ENCODE peak calls at places on chromosomes 12 and 14, in seven cellular contexts. One of them, this sample, is unnamed. For H3K27me3, the result is how much of the 10 kb centered on the place peaks cover.

GRCh38 chr12:124213606-124214347 is 81.1 kb upstream of the RFLNA start:
- DNase-seq in bronchial epithelial cell: no peak
- DNase-seq in neuronal stem cell: no peak
- DNase-seq in endodermal cell: no peak
- DNase-seq in HCT116: no peak
- DNase-seq in pancreas: no peak
- DNase-seq in Peyer's patch: no peak
- DNase-seq in this sample: no peak

GRCh38 chr14:36465178-36465577 is 54.9 kb downstream of the NKX2-1 start:
- DNase-seq in bronchial epithelial cell: no peak
- DNase-seq in Peyer's patch: no peak
- DNase-seq in HCT116: no peak
- DNase-seq in endodermal cell: no peak
- DNase-seq in pancreas: no peak
- DNase-seq in neuronal stem cell: no peak
- DNase-seq in this sample: no peak

GRCh38 chr14:80491131-80491530 is 279.8 kb upstream of the DIO2 start:
- DNase-seq in Peyer's patch: no peak
- DNase-seq in pancreas: no peak
- DNase-seq in neuronal stem cell: no peak
- DNase-seq in endodermal cell: peak
- DNase-seq in bronchial epithelial cell: no peak
- DNase-seq in HCT116: no peak
- DNase-seq in this sample: no peak

GRCh38 chr14:57988445-57988844 is 122.6 kb upstream of the SLC35F4 start:
- DNase-seq in HCT116: no peak
- DNase-seq in neuronal stem cell: no peak
- DNase-seq in endodermal cell: no peak
- DNase-seq in Peyer's patch: no peak
- DNase-seq in pancreas: no peak
- DNase-seq in bronchial epithelial cell: no peak
- DNase-seq in this sample: no peak

GRCh38 chr12:67280572-67280971 is 11.4 kb downstream of the CAND1 start:
- DNase-seq in endodermal cell: no peak
- DNase-seq in HCT116: no peak
- DNase-seq in Peyer's patch: no peak
- DNase-seq in pancreas: no peak
- DNase-seq in bronchial epithelial cell: no peak
- DNase-seq in neuronal stem cell: no peak
- DNase-seq in this sample: no peak

GRCh38 chr14:34220921-34221320 is 241.1 kb downstream of the SPTSSA start:
- DNase-seq in bronchial epithelial cell: no peak
- DNase-seq in Peyer's patch: no peak
- DNase-seq in pancreas: no peak
- DNase-seq in neuronal stem cell: no peak
- DNase-seq in endodermal cell: no peak
- DNase-seq in HCT116: no peak
- DNase-seq in this sample: peak

GRCh38 chr14:91021115-91021514 is 39.3 kb downstream of the RPS6KA5 start:
- DNase-seq in pancreas: no peak
- DNase-seq in neuronal stem cell: no peak
- DNase-seq in Peyer's patch: no peak
- DNase-seq in endodermal cell: no peak
- DNase-seq in HCT116: no peak
- DNase-seq in bronchial epithelial cell: peak
- DNase-seq in this sample: no peak

GRCh38 chr14:61766136-61766535 is 3.9 kb downstream of the SNAPC1 start:
- DNase-seq in bronchial epithelial cell: peak
- DNase-seq in neuronal stem cell: no peak
- DNase-seq in pancreas: no peak
- DNase-seq in Peyer's patch: no peak
- DNase-seq in HCT116: no peak
- DNase-seq in endodermal cell: no peak
- DNase-seq in this sample: no peak

GRCh38 chr14:60485600-60486251 is at the start of gene C14orf39:
- DNase-seq in pancreas: no peak
- DNase-seq in endodermal cell: peak
- DNase-seq in HCT116: no peak
- DNase-seq in Peyer's patch: no peak
- DNase-seq in bronchial epithelial cell: peak
- DNase-seq in neuronal stem cell: peak
- DNase-seq in this sample: peak

GRCh38 chr12:10392394-10392930 is 2.6 kb upstream of the KLRK1 start:
- DNase-seq in bronchial epithelial cell: peak
- DNase-seq in endodermal cell: no peak
- DNase-seq in neuronal stem cell: no peak
- DNase-seq in Peyer's patch: peak
- DNase-seq in pancreas: no peak
- DNase-seq in HCT116: peak
- DNase-seq in this sample: no peak

GRCh38 chr12:74482115-74482514 is 55.5 kb upstream of the ATXN7L3B start:
- DNase-seq in bronchial epithelial cell: no peak
- DNase-seq in endodermal cell: no peak
- DNase-seq in Peyer's patch: no peak
- DNase-seq in pancreas: no peak
- DNase-seq in HCT116: no peak
- DNase-seq in neuronal stem cell: no peak
- DNase-seq in this sample: no peak

DNA sequence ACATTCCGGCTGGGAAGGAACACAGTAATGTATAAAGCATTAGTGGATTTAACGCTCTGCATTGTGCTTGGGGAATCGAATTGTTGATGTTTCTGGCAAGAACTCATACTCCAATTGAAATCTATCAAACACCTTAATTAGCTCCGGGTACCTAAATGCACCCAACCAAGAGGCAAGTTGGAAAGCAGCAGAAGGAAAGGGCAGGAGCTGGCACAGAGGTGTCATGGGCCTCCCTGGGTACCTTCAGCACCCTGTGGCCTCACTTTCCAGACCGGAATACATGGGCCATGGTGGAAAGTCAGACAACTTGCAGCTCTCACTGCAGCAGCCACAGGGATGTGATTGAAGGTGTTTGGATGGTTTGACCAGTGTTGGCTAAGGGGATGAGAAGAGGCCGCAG is 6.8 kb upstream of the BCL11B start:
- DNase-seq in neuronal stem cell: no peak
- DNase-seq in bronchial epithelial cell: no peak
- DNase-seq in endodermal cell: no peak
- DNase-seq in pancreas: no peak
- DNase-seq in Peyer's patch: no peak
- DNase-seq in HCT116: no peak
- DNase-seq in this sample: no peak
- H3K27me3 ChIP-seq in neuronal stem cell: under half
- H3K27me3 ChIP-seq in bronchial epithelial cell: under half
- H3K27me3 ChIP-seq in endodermal cell: under half
- H3K27me3 ChIP-seq in pancreas: under half
- H3K27me3 ChIP-seq in Peyer's patch: under half
- H3K27me3 ChIP-seq in HCT116: under half
- H3K27me3 ChIP-seq in this sample: under half

DNA sequence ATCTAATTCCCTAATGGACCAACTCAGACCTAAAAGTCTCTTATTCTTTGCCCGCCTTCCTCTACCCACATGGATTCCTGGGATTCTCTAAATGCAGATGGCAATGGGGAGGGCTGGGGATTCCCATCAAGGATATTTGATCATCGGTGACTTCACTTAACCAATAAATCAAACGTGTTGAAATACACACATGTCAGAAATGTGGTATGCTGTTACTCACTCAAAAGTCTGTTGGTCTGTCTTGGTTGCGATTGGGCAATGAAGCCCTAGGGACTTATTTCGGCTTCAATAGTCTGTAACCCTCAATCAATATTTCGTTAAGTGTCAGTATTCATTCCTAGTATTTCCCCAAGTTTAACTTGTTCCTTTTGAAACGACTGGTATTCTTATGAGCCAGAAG is 117.2 kb upstream of the DIO3 start:
- DNase-seq in HCT116: no peak
- DNase-seq in endodermal cell: peak
- DNase-seq in pancreas: no peak
- DNase-seq in bronchial epithelial cell: peak
- DNase-seq in neuronal stem cell: no peak
- DNase-seq in Peyer's patch: no peak
- DNase-seq in this sample: no peak
- H3K27me3 ChIP-seq in HCT116: under half
- H3K27me3 ChIP-seq in endodermal cell: under half
- H3K27me3 ChIP-seq in pancreas: under half
- H3K27me3 ChIP-seq in bronchial epithelial cell: under half
- H3K27me3 ChIP-seq in neuronal stem cell: under half
- H3K27me3 ChIP-seq in Peyer's patch: under half
- H3K27me3 ChIP-seq in this sample: under half

DNA sequence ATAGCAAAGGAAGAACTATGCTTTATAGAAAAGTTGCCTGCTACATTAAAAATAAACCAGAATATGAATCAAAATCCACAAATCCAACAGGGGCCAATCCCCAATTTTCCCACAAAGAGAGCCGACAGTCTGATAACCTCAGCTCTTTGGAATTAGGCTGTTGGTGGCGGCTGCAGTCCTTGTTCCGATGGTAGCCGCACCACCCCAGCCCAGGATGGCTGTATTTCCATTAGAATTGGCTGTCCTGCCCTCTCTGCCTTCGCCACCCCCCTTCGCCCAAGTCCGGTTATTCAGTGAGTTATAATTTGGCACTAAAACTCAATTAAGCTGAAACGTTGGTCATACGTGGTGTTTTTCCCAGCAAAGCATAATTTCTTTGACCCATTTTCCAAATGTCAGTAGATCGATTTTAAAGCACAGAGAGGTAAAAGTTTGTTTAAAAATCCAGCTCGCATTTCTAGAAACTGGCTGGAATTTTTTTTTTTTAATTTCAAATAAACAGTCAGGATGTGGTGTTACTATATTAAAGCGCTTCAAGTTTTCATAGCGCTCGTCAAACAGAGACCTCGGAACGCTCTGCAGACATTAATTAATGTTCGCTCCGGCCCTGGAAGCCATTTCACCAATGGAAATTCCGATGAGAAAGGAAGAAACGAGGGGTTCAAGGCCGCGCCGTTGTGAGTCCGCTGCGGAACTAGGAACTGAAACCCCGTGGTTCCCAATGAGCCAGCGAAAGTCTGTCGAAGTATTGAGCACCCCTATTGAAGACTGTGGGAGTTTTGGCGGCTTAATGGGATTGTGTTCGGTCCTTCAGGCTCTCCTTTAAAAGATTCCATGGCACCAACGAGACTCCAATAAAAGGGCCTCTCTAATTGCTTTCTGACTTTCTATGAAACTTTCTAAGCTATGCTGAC is 104.8 kb upstream of the DIO3 start:
- DNase-seq in neuronal stem cell: peak
- DNase-seq in Peyer's patch: no peak
- DNase-seq in pancreas: no peak
- DNase-seq in endodermal cell: peak
- DNase-seq in bronchial epithelial cell: no peak
- DNase-seq in HCT116: no peak
- DNase-seq in this sample: no peak
- H3K27me3 ChIP-seq in neuronal stem cell: under half
- H3K27me3 ChIP-seq in Peyer's patch: under half
- H3K27me3 ChIP-seq in pancreas: under half
- H3K27me3 ChIP-seq in endodermal cell: half or more
- H3K27me3 ChIP-seq in bronchial epithelial cell: under half
- H3K27me3 ChIP-seq in HCT116: under half
- H3K27me3 ChIP-seq in this sample: under half

GRCh38 chr14:20350860-20351259 is 7.4 kb downstream of the PARP2 start:
- DNase-seq in Peyer's patch: no peak
- DNase-seq in neuronal stem cell: no peak
- DNase-seq in HCT116: no peak
- DNase-seq in pancreas: no peak
- DNase-seq in bronchial epithelial cell: no peak
- DNase-seq in endodermal cell: no peak
- DNase-seq in this sample: no peak

GRCh38 chr14:20350280-20350679 is 6.8 kb downstream of the PARP2 start:
- DNase-seq in endodermal cell: no peak
- DNase-seq in Peyer's patch: no peak
- DNase-seq in bronchial epithelial cell: no peak
- DNase-seq in neuronal stem cell: no peak
- DNase-seq in HCT116: no peak
- DNase-seq in pancreas: no peak
- DNase-seq in this sample: no peak

GRCh38 chr14:20346713-20347112 is 3.3 kb downstream of the PARP2 start:
- DNase-seq in Peyer's patch: no peak
- DNase-seq in neuronal stem cell: no peak
- DNase-seq in endodermal cell: no peak
- DNase-seq in HCT116: no peak
- DNase-seq in pancreas: no peak
- DNase-seq in bronchial epithelial cell: no peak
- DNase-seq in this sample: no peak

GRCh38 chr14:20345366-20345765 is 1.9 kb downstream of the PARP2 start:
- DNase-seq in HCT116: no peak
- DNase-seq in endodermal cell: no peak
- DNase-seq in neuronal stem cell: no peak
- DNase-seq in bronchial epithelial cell: no peak
- DNase-seq in pancreas: no peak
- DNase-seq in Peyer's patch: no peak
- DNase-seq in this sample: no peak

GRCh38 chr14:20347747-20348146 is 4.3 kb downstream of the PARP2 start:
- DNase-seq in pancreas: no peak
- DNase-seq in HCT116: no peak
- DNase-seq in Peyer's patch: no peak
- DNase-seq in bronchial epithelial cell: no peak
- DNase-seq in neuronal stem cell: no peak
- DNase-seq in endodermal cell: no peak
- DNase-seq in this sample: no peak
- H3K27me3 ChIP-seq in pancreas: under half
- H3K27me3 ChIP-seq in HCT116: under half
- H3K27me3 ChIP-seq in Peyer's patch: under half
- H3K27me3 ChIP-seq in bronchial epithelial cell: under half
- H3K27me3 ChIP-seq in neuronal stem cell: under half
- H3K27me3 ChIP-seq in endodermal cell: under half
- H3K27me3 ChIP-seq in this sample: under half

GRCh38 chr12:54214553-54215374 is 26.0 kb upstream of the SMUG1 start:
- DNase-seq in HCT116: peak
- DNase-seq in neuronal stem cell: peak
- DNase-seq in bronchial epithelial cell: peak
- DNase-seq in pancreas: peak
- DNase-seq in endodermal cell: peak
- DNase-seq in Peyer's patch: peak
- DNase-seq in this sample: peak
- H3K27me3 ChIP-seq in HCT116: under half
- H3K27me3 ChIP-seq in neuronal stem cell: under half
- H3K27me3 ChIP-seq in bronchial epithelial cell: under half
- H3K27me3 ChIP-seq in pancreas: under half
- H3K27me3 ChIP-seq in endodermal cell: half or more
- H3K27me3 ChIP-seq in Peyer's patch: under half
- H3K27me3 ChIP-seq in this sample: under half